ENCODE peak calls at places on chromosome 16, in eight cellular contexts. C is transverse colon, L is ovary, M is upper lobe of left lung, N is sigmoid colon, W is K562, X is A549, A is stomach. G is an unnamed sample.

GRCh38 chr16:68272501-68273209 is 8.3 kb downstream of the SLC7A6 start:
- DNase-seq in C (peak), L (no peak), M (no peak), N (no peak), W (no peak), X (no peak), A (peak), G (no peak)

GRCh38 chr16:7137560-7138330 is 194.9 kb upstream of the RBFOX1 start:
- DNase-seq in C (no peak), L (no peak), M (no peak), N (no peak), W (no peak), X (peak), A (no peak), G (no peak)

GRCh38 chr16:71610936-71611871 is 14.8 kb upstream of the MARVELD3 start:
- DNase-seq in C (peak), L (peak), M (peak), N (no peak), W (peak), X (peak), A (peak), G (peak)

GRCh38 chr16:14186007-14186953 is 115.2 kb downstream of the MRTFB start:
- DNase-seq in C (no peak), L (no peak), M (no peak), N (no peak), W (no peak), X (no peak), A (no peak), G (no peak)

GRCh38 chr16:53159781-53160436 is 105.1 kb downstream of the CHD9 start:
- DNase-seq in C (no peak), L (no peak), M (no peak), N (no peak), W (peak), X (peak), A (no peak), G (no peak)

GRCh38 chr16:1809281-1809801 is 15.8 kb upstream of the IGFALS start:
- DNase-seq in C (peak), L (no peak), M (peak), N (no peak), W (peak), X (no peak), A (no peak), G (no peak)

GRCh38 chr16:30095166-30096078 is 591 bp downstream of the YPEL3 start:
- DNase-seq in C (peak), L (peak), M (peak), N (no peak), W (no peak), X (no peak), A (no peak), G (no peak)

GRCh38 chr16:5466551-5466950 is 369.0 kb upstream of the EEF2KMT start:
- DNase-seq in C (no peak), L (no peak), M (no peak), N (no peak), W (no peak), X (no peak), A (no peak), G (no peak)

GRCh38 chr16:78094166-78094565 is 5.3 kb upstream of the WWOX start:
- DNase-seq in C (no peak), L (no peak), M (no peak), N (no peak), W (no peak), X (no peak), A (no peak), G (no peak)

GRCh38 chr16:17125671-17126070 is 345.1 kb downstream of the XYLT1 start:
- DNase-seq in C (no peak), L (no peak), M (no peak), N (no peak), W (no peak), X (no peak), A (no peak), G (no peak)

GRCh38 chr16:2194852-2195315 is 1.5 kb downstream of the CASKIN1 start:
- DNase-seq in C (peak), L (no peak), M (no peak), N (no peak), W (peak), X (peak), A (peak), G (no peak)

GRCh38 chr16:1895068-1895467 is 23.1 kb upstream of the MEIOB start:
- DNase-seq in C (peak), L (no peak), M (no peak), N (no peak), W (no peak), X (no peak), A (no peak), G (no peak)

GRCh38 chr16:84266451-84266850 is 26.6 kb upstream of the KCNG4 start:
- DNase-seq in C (peak), L (no peak), M (no peak), N (no peak), W (peak), X (peak), A (no peak), G (no peak)

GRCh38 chr16:50351116-50351515 is 17.7 kb downstream of the BRD7 start:
- DNase-seq in C (no peak), L (no peak), M (no peak), N (no peak), W (no peak), X (no peak), A (no peak), G (no peak)

GRCh38 chr16:51449441-51449840 is 298.4 kb upstream of the SALL1 start:
- DNase-seq in C (no peak), L (no peak), M (no peak), N (no peak), W (no peak), X (no peak), A (no peak), G (no peak)

GRCh38 chr16:65309294-65309850 is 187.5 kb upstream of the CDH11 start:
- DNase-seq in C (no peak), L (no peak), M (no peak), N (no peak), W (no peak), X (no peak), A (no peak), G (no peak)

GRCh38 chr16:66204761-66205160 is 161.7 kb upstream of the CDH5 start:
- DNase-seq in C (no peak), L (no peak), M (no peak), N (no peak), W (no peak), X (no peak), A (no peak), G (no peak)

GRCh38 chr16:85553436-85554113 is 59.5 kb upstream of the GSE1 start:
- DNase-seq in C (peak), L (peak), M (peak), N (no peak), W (peak), X (peak), A (peak), G (peak)

GRCh38 chr16:260326-260725 is 15.4 kb downstream of the RGS11 start:
- DNase-seq in C (no peak), L (no peak), M (no peak), N (no peak), W (no peak), X (no peak), A (no peak), G (no peak)

GRCh38 chr16:17034477-17035252 is 436.1 kb downstream of the XYLT1 start:
- DNase-seq in C (no peak), L (no peak), M (no peak), N (no peak), W (no peak), X (no peak), A (no peak), G (no peak)

GRCh38 chr16:19883296-19883951 is 1.2 kb downstream of the GPRC5B start:
- DNase-seq in C (peak), L (peak), M (peak), N (no peak), W (peak), X (no peak), A (peak), G (peak)

GRCh38 chr16:14098081-14098480 is 27.0 kb downstream of the MRTFB start:
- DNase-seq in C (no peak), L (no peak), M (no peak), N (no peak), W (no peak), X (no peak), A (no peak), G (no peak)

GRCh38 chr16:87492241-87492635 is 586 bp downstream of the ZCCHC14 start:
- DNase-seq in C (no peak), L (no peak), M (no peak), N (no peak), W (no peak), X (no peak), A (no peak), G (no peak)

GRCh38 chr16:65744401-65744800 is 622.1 kb upstream of the CDH5 start:
- DNase-seq in C (no peak), L (no peak), M (no peak), N (no peak), W (no peak), X (no peak), A (no peak), G (no peak)

GRCh38 chr16:63943568-63943967 is 1178.3 kb downstream of the CDH11 start:
- DNase-seq in C (no peak), L (no peak), M (no peak), N (no peak), W (no peak), X (no peak), A (no peak), G (no peak)

GRCh38 chr16:20409398-20410152 is at the start of gene ACSM5:
- DNase-seq in C (peak), L (peak), M (no peak), N (peak), W (no peak), X (no peak), A (peak), G (peak)

GRCh38 chr16:79845734-79846135 is 245.2 kb upstream of the MAF start:
- DNase-seq in C (no peak), L (no peak), M (no peak), N (no peak), W (peak), X (no peak), A (no peak), G (no peak)

GRCh38 chr16:26263406-26263805 is 571.6 kb downstream of the HS3ST4 start:
- DNase-seq in C (no peak), L (no peak), M (no peak), N (no peak), W (no peak), X (no peak), A (no peak), G (no peak)

GRCh38 chr16:80803341-80804060 is 897 bp downstream of the CDYL2 start:
- DNase-seq in C (peak), L (peak), M (peak), N (no peak), W (peak), X (no peak), A (peak), G (no peak)

GRCh38 chr16:14634389-14634725 is 1.6 kb downstream of the BFAR start:
- DNase-seq in C (peak), L (no peak), M (no peak), N (no peak), W (no peak), X (no peak), A (no peak), G (no peak)

GRCh38 chr16:17417740-17418139 is 53.0 kb downstream of the XYLT1 start:
- DNase-seq in C (peak), L (no peak), M (no peak), N (no peak), W (no peak), X (no peak), A (no peak), G (no peak)

GRCh38 chr16:76194621-76195015 is 82.6 kb upstream of the CNTNAP4 start:
- DNase-seq in C (no peak), L (no peak), M (no peak), N (no peak), W (no peak), X (no peak), A (no peak), G (no peak)

GRCh38 chr16:83887088-83887487 is 11.8 kb upstream of the MLYCD start:
- DNase-seq in C (peak), L (no peak), M (no peak), N (no peak), W (no peak), X (peak), A (peak), G (no peak)

GRCh38 chr16:27273670-27274522 is 5.3 kb upstream of the NSMCE1 start:
- DNase-seq in C (peak), L (no peak), M (no peak), N (no peak), W (no peak), X (peak), A (no peak), G (no peak)

GRCh38 chr16:63578791-63579190 is 1542.6 kb upstream of the CDH8 start:
- DNase-seq in C (no peak), L (no peak), M (no peak), N (no peak), W (no peak), X (no peak), A (no peak), G (no peak)

GRCh38 chr16:47143329-47143676 is 442 bp downstream of the NETO2 start:
- DNase-seq in C (peak), L (peak), M (peak), N (no peak), W (peak), X (peak), A (peak), G (no peak)

GRCh38 chr16:2284797-2285576 is 17.1 kb upstream of the RNPS1 start:
- DNase-seq in C (no peak), L (no peak), M (no peak), N (no peak), W (no peak), X (no peak), A (no peak), G (no peak)

DNA sequence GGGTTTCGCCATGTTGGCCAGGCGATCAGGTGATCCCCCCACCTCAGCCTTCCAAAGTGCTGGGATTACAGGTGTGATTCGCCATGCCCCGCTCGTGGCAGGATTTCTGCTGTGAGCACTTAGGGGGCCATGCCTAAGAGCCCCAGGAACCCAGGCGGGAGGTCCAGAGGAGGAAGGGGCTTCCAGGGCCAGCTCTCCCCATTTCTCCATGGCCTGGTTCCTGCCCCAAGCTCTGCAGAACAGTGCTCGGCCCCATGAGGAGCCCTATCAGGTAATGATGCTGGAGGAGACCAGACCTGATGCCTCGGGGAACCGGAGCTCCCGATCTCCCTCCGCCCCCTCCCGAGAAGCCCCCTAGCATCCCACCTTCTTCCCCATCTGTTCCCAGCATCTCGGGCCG is 53.6 kb downstream of the RMI2 start:
- DNase-seq in C (no peak), L (peak), M (no peak), N (no peak), W (no peak), X (no peak), A (no peak), G (no peak)
- TF ChIP-seq EP300 in C (no peak), L (no peak), M (no peak), N (no peak), W (no peak), X (no peak), A (no peak), G (no peak)

GRCh38 chr16:69823831-69824563 is 61.9 kb downstream of the WWP2 start:
- DNase-seq in C (peak), L (peak), M (no peak), N (peak), W (no peak), X (no peak), A (peak), G (peak)

GRCh38 chr16:69820926-69821541 is 58.9 kb downstream of the WWP2 start:
- DNase-seq in C (no peak), L (no peak), M (peak), N (no peak), W (no peak), X (no peak), A (peak), G (no peak)

GRCh38 chr16:69822174-69822935 is 60.2 kb downstream of the WWP2 start:
- DNase-seq in C (peak), L (no peak), M (no peak), N (no peak), W (no peak), X (no peak), A (no peak), G (no peak)

GRCh38 chr16:69818811-69819587 is 56.9 kb downstream of the WWP2 start:
- DNase-seq in C (no peak), L (no peak), M (no peak), N (no peak), W (no peak), X (no peak), A (no peak), G (no peak)

DNA sequence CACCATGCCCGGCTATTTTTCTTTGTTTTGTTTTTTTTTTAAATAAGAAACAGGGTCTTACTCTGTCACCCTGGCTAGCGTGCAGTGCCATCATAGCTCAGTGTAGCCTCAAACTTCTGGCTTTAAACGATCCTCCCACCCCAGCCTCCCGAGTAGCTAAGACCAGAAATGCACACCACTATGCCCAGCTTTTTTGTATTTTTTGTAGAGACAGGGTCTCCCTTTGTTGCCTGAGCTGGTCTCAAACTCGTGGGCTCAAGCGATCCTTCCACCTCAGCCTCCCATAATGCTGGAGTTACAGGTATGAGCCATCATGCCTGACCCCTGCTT is 59.7 kb downstream of the WWP2 start:
- DNase-seq in C (no peak), L (no peak), M (no peak), N (no peak), W (no peak), X (no peak), A (no peak), G (no peak)
- H3K27ac ChIP-seq in C (no peak), L (no peak), M (peak), N (no peak), W (no peak), X (no peak), A (peak), G (no peak)

GRCh38 chr16:23920446-23920845 is 84.7 kb downstream of the PRKCB start:
- DNase-seq in C (no peak), L (no peak), M (no peak), N (no peak), W (no peak), X (no peak), A (no peak), G (no peak)
- TF ChIP-seq POLR2A in C (no peak), L (no peak), M (no peak), N (no peak), W (no peak), X (no peak), A (no peak), G (no peak)

GRCh38 chr16:3580686-3581085 is 3.5 kb upstream of the NLRC3 start:
- DNase-seq in C (no peak), L (no peak), M (no peak), N (no peak), W (no peak), X (no peak), A (no peak), G (no peak)
- TF ChIP-seq EP300 in C (no peak), L (no peak), M (no peak), N (no peak), W (no peak), X (no peak), A (no peak), G (no peak)

GRCh38 chr16:75104836-75105235 is 11.7 kb downstream of the LDHD start:
- DNase-seq in C (no peak), L (no peak), M (no peak), N (peak), W (no peak), X (no peak), A (no peak), G (no peak)
- H3K27ac ChIP-seq in C (peak), L (no peak), M (peak), N (peak), W (no peak), X (no peak), A (peak), G (no peak)

G was measured in tibial nerve.